ENCODE peak calls at places on chromosomes 3 and 15, in seven cellular contexts. R is neural progenitor cell; B is cardiac fibroblast; W is CD8-positive, alpha-beta T cell; E is endodermal cell; D is BE2C; H is stimulated activated CD4-positive, alpha-beta T cell treated with anti-CD3 and anti-CD28 coated beads, TNF-alpha, amount 100 ng/mL, for 4 hours. F is an unnamed sample.

GRCh38 chr3:48634661-48635221 is 520 bp downstream of the SLC26A6 start:
- DNase-seq in R (peak), B (peak), W (peak), E (peak), D (peak), H (peak), F (no peak)

GRCh38 chr3:150773616-150774192 is 10.7 kb upstream of the SIAH2 start:
- DNase-seq in R (no peak), B (no peak), W (no peak), E (no peak), D (no peak), H (no peak), F (no peak)

GRCh38 chr15:89457086-89457485 is 39.3 kb downstream of the RHCG start:
- DNase-seq in R (peak), B (peak), W (no peak), E (peak), D (peak), H (no peak), F (no peak)

GRCh38 chr3:191592105-191592504 is 131.1 kb downstream of the PYDC2 start:
- DNase-seq in R (no peak), B (no peak), W (no peak), E (no peak), D (no peak), H (no peak), F (no peak)

GRCh38 chr15:87829651-87830050 is 426.9 kb downstream of the NTRK3 start:
- DNase-seq in R (no peak), B (no peak), W (no peak), E (no peak), D (no peak), H (no peak), F (no peak)

GRCh38 chr3:38479431-38480092 is 16.6 kb upstream of the EXOG start:
- DNase-seq in R (peak), B (peak), W (peak), E (peak), D (peak), H (no peak), F (no peak)

GRCh38 chr3:119703900-119704531 is 1.2 kb downstream of the CFAP91 start:
- DNase-seq in R (peak), B (no peak), W (no peak), E (no peak), D (no peak), H (no peak), F (no peak)

GRCh38 chr3:157502916-157503620 is at the start of gene VEPH1:
- DNase-seq in R (peak), B (peak), W (no peak), E (peak), D (no peak), H (no peak), F (peak)

GRCh38 chr3:65231544-65231943 is 543.7 kb upstream of the ADAMTS9 start:
- DNase-seq in R (no peak), B (no peak), W (no peak), E (no peak), D (peak), H (no peak), F (no peak)

GRCh38 chr3:22980346-22980745 is 222.8 kb upstream of the UBE2E2 start:
- DNase-seq in R (no peak), B (peak), W (no peak), E (no peak), D (no peak), H (no peak), F (peak)

GRCh38 chr3:46713048-46713897 is 4.4 kb downstream of the PRSS50 start:
- DNase-seq in R (no peak), B (no peak), W (no peak), E (peak), D (no peak), H (no peak), F (no peak)

GRCh38 chr3:190617185-190617584 is 103.3 kb downstream of the IL1RAP start:
- DNase-seq in R (peak), B (peak), W (no peak), E (no peak), D (no peak), H (no peak), F (no peak)

GRCh38 chr3:127108796-127109195 is 84.1 kb upstream of the PRR23E start:
- DNase-seq in R (peak), B (no peak), W (no peak), E (peak), D (peak), H (no peak), F (no peak)

GRCh38 chr3:157786618-157787017 is 283.4 kb upstream of the VEPH1 start:
- DNase-seq in R (no peak), B (peak), W (no peak), E (no peak), D (no peak), H (no peak), F (no peak)

GRCh38 chr15:71066983-71067382 is 48.3 kb upstream of the THSD4 start:
- DNase-seq in R (no peak), B (peak), W (no peak), E (no peak), D (no peak), H (no peak), F (peak)

GRCh38 chr3:153350420-153350819 is 188.4 kb downstream of the RAP2B start:
- DNase-seq in R (no peak), B (peak), W (no peak), E (no peak), D (no peak), H (no peak), F (peak)

GRCh38 chr15:40065166-40065565 is 26.2 kb upstream of the SRP14 start:
- DNase-seq in R (no peak), B (no peak), W (no peak), E (no peak), D (peak), H (no peak), F (no peak)

GRCh38 chr3:49465269-49466034 is 4.6 kb upstream of the DAG1 start:
- DNase-seq in R (peak), B (no peak), W (no peak), E (peak), D (peak), H (no peak), F (no peak)

GRCh38 chr3:61631108-61631769 is 69.9 kb downstream of the PTPRG start:
- DNase-seq in R (no peak), B (no peak), W (no peak), E (no peak), D (no peak), H (no peak), F (no peak)

GRCh38 chr3:158368271-158368670 is 202.7 kb upstream of the MLF1 start:
- DNase-seq in R (peak), B (no peak), W (no peak), E (no peak), D (peak), H (no peak), F (no peak)

GRCh38 chr3:173708191-173708590 is 310.6 kb downstream of the NLGN1 start:
- DNase-seq in R (no peak), B (no peak), W (no peak), E (peak), D (no peak), H (no peak), F (no peak)

GRCh38 chr3:55485208-55485791 is 1.8 kb downstream of the WNT5A start:
- DNase-seq in R (peak), B (peak), W (no peak), E (peak), D (peak), H (no peak), F (peak)

GRCh38 chr3:71584216-71585061 is 911 bp upstream of the FOXP1 start:
- DNase-seq in R (peak), B (peak), W (peak), E (peak), D (peak), H (peak), F (no peak)

GRCh38 chr3:23455775-23456174 is 252.6 kb downstream of the UBE2E2 start:
- DNase-seq in R (no peak), B (peak), W (no peak), E (no peak), D (no peak), H (no peak), F (peak)